ENCODE peak calls at places on chromosomes 12 and 14, in five cellular contexts. H, U, J, R and B are unnamed samples.

GRCh38 chr14:71371711-71372396 is 464.6 kb downstream of the PCNX1 start:
- DNase-seq in H (no peak), U (no peak), J (no peak), R (no peak), B (no peak)

GRCh38 chr12:111597731-111598636 is 1.1 kb downstream of the ATXN2 start:
- DNase-seq in H (no peak), U (peak), J (peak), R (peak), B (peak)

GRCh38 chr12:913919-914718 is 35.4 kb downstream of the RAD52 start:
- DNase-seq in H (no peak), U (no peak), J (no peak), R (no peak), B (no peak)

GRCh38 chr12:121534495-121535148 is 46.2 kb downstream of the KDM2B start:
- DNase-seq in H (no peak), U (peak), J (no peak), R (peak), B (peak)

GRCh38 chr12:132461526-132461925 is 28.4 kb upstream of the FBRSL1 start:
- DNase-seq in H (no peak), U (no peak), J (no peak), R (no peak), B (no peak)

GRCh38 chr12:29329411-29329810 is 51.6 kb downstream of the ERGIC2 start:
- DNase-seq in H (no peak), U (no peak), J (no peak), R (no peak), B (no peak)

GRCh38 chr12:32860182-32860581 is 36.4 kb downstream of the PKP2 start:
- DNase-seq in H (no peak), U (no peak), J (no peak), R (no peak), B (no peak)

GRCh38 chr14:86296173-86296572 is 766.2 kb downstream of the FLRT2 start:
- DNase-seq in H (no peak), U (no peak), J (no peak), R (no peak), B (no peak)

GRCh38 chr12:32777776-32778175 is 22.1 kb upstream of the YARS2 start:
- DNase-seq in H (no peak), U (no peak), J (no peak), R (no peak), B (no peak)

GRCh38 chr12:104578453-104578852 is 121.7 kb downstream of the CHST11 start:
- DNase-seq in H (no peak), U (no peak), J (no peak), R (no peak), B (no peak)

GRCh38 chr12:10753066-10753465 is 29.9 kb upstream of the YBX3 start:
- DNase-seq in H (no peak), U (no peak), J (no peak), R (no peak), B (no peak)

GRCh38 chr14:61477845-61478438 is 156.6 kb downstream of the PRKCH start:
- DNase-seq in H (no peak), U (peak), J (peak), R (no peak), B (no peak)

GRCh38 chr14:75559451-75560187 is 18.8 kb upstream of the FLVCR2 start:
- DNase-seq in H (no peak), U (no peak), J (peak), R (no peak), B (no peak)

GRCh38 chr12:31228811-31229792 is 96.8 kb downstream of the SINHCAF start:
- DNase-seq in H (no peak), U (no peak), J (peak), R (no peak), B (no peak)

GRCh38 chr14:68664225-68664681 is 128.6 kb downstream of the ZFP36L1 start:
- DNase-seq in H (peak), U (no peak), J (peak), R (no peak), B (no peak)